ENCODE peak calls at places on chromosomes 1 and 21, in nine cellular contexts. One of them, this sample, is unnamed.

GRCh38 chr1:17207966-17208418 is 3.1 kb downstream of the PADI1 start:
- DNase-seq in lung microvascular endothelial cell: peak
- DNase-seq in T-helper 1 cell: no peak
- DNase-seq in left cardiac atrium: no peak
- DNase-seq in activated T-helper 1 cell treated with anti-CD3 and anti-CD28 coated beads, Interleukin-12 subunit alpha, Interleukin-12 subunit beta, Interleukin-2, Interleukin-4 antibody, amounts not matched to agents 30 ng/mL and 10 ng/mL and 1 ng/mL, durations not matched to agents 14 hours and 24 hours and 36 hours: peak
- DNase-seq in astrocyte of the spinal cord: peak
- DNase-seq in GDM1: no peak
- DNase-seq in AG08395: peak
- DNase-seq in activated CD8-positive, alpha-beta memory T cell treated with anti-CD3 and anti-CD28 coated beads, Interleukin-2, amount 50 U/mL, for 4 hours: peak
- DNase-seq in this sample: no peak

GRCh38 chr1:20723537-20724363 is 5.9 kb upstream of the KIF17 start:
- DNase-seq in lung microvascular endothelial cell: no peak
- DNase-seq in T-helper 1 cell: no peak
- DNase-seq in left cardiac atrium: no peak
- DNase-seq in activated T-helper 1 cell treated with anti-CD3 and anti-CD28 coated beads, Interleukin-12 subunit alpha, Interleukin-12 subunit beta, Interleukin-2, Interleukin-4 antibody, amounts not matched to agents 30 ng/mL and 10 ng/mL and 1 ng/mL, durations not matched to agents 14 hours and 24 hours and 36 hours: no peak
- DNase-seq in astrocyte of the spinal cord: no peak
- DNase-seq in GDM1: no peak
- DNase-seq in AG08395: no peak
- DNase-seq in activated CD8-positive, alpha-beta memory T cell treated with anti-CD3 and anti-CD28 coated beads, Interleukin-2, amount 50 U/mL, for 4 hours: no peak
- DNase-seq in this sample: peak

GRCh38 chr1:204592246-204592948 is 76.2 kb downstream of the MDM4 start:
- DNase-seq in lung microvascular endothelial cell: no peak
- DNase-seq in T-helper 1 cell: no peak
- DNase-seq in left cardiac atrium: no peak
- DNase-seq in activated T-helper 1 cell treated with anti-CD3 and anti-CD28 coated beads, Interleukin-12 subunit alpha, Interleukin-12 subunit beta, Interleukin-2, Interleukin-4 antibody, amounts not matched to agents 30 ng/mL and 10 ng/mL and 1 ng/mL, durations not matched to agents 14 hours and 24 hours and 36 hours: no peak
- DNase-seq in astrocyte of the spinal cord: no peak
- DNase-seq in GDM1: no peak
- DNase-seq in AG08395: no peak
- DNase-seq in activated CD8-positive, alpha-beta memory T cell treated with anti-CD3 and anti-CD28 coated beads, Interleukin-2, amount 50 U/mL, for 4 hours: no peak
- DNase-seq in this sample: no peak

GRCh38 chr21:35220301-35220700 is 171.2 kb upstream of the RUNX1 start:
- DNase-seq in lung microvascular endothelial cell: no peak
- DNase-seq in T-helper 1 cell: no peak
- DNase-seq in left cardiac atrium: no peak
- DNase-seq in activated T-helper 1 cell treated with anti-CD3 and anti-CD28 coated beads, Interleukin-12 subunit alpha, Interleukin-12 subunit beta, Interleukin-2, Interleukin-4 antibody, amounts not matched to agents 30 ng/mL and 10 ng/mL and 1 ng/mL, durations not matched to agents 14 hours and 24 hours and 36 hours: no peak
- DNase-seq in astrocyte of the spinal cord: no peak
- DNase-seq in GDM1: no peak
- DNase-seq in AG08395: no peak
- DNase-seq in activated CD8-positive, alpha-beta memory T cell treated with anti-CD3 and anti-CD28 coated beads, Interleukin-2, amount 50 U/mL, for 4 hours: no peak
- DNase-seq in this sample: no peak

GRCh38 chr1:87093286-87093685 is 178.9 kb downstream of the HS2ST1 start:
- DNase-seq in lung microvascular endothelial cell: peak
- DNase-seq in T-helper 1 cell: no peak
- DNase-seq in left cardiac atrium: no peak
- DNase-seq in activated T-helper 1 cell treated with anti-CD3 and anti-CD28 coated beads, Interleukin-12 subunit alpha, Interleukin-12 subunit beta, Interleukin-2, Interleukin-4 antibody, amounts not matched to agents 30 ng/mL and 10 ng/mL and 1 ng/mL, durations not matched to agents 14 hours and 24 hours and 36 hours: no peak
- DNase-seq in astrocyte of the spinal cord: no peak
- DNase-seq in GDM1: no peak
- DNase-seq in AG08395: no peak
- DNase-seq in activated CD8-positive, alpha-beta memory T cell treated with anti-CD3 and anti-CD28 coated beads, Interleukin-2, amount 50 U/mL, for 4 hours: no peak
- DNase-seq in this sample: no peak

GRCh38 chr1:77354996-77355395 is 73.2 kb downstream of the AK5 start:
- DNase-seq in lung microvascular endothelial cell: no peak
- DNase-seq in T-helper 1 cell: no peak
- DNase-seq in left cardiac atrium: no peak
- DNase-seq in activated T-helper 1 cell treated with anti-CD3 and anti-CD28 coated beads, Interleukin-12 subunit alpha, Interleukin-12 subunit beta, Interleukin-2, Interleukin-4 antibody, amounts not matched to agents 30 ng/mL and 10 ng/mL and 1 ng/mL, durations not matched to agents 14 hours and 24 hours and 36 hours: no peak
- DNase-seq in astrocyte of the spinal cord: no peak
- DNase-seq in GDM1: no peak
- DNase-seq in AG08395: no peak
- DNase-seq in activated CD8-positive, alpha-beta memory T cell treated with anti-CD3 and anti-CD28 coated beads, Interleukin-2, amount 50 U/mL, for 4 hours: no peak
- DNase-seq in this sample: no peak

GRCh38 chr1:186059311-186059710 is 315.7 kb downstream of the TPR start:
- DNase-seq in lung microvascular endothelial cell: no peak
- DNase-seq in T-helper 1 cell: no peak
- DNase-seq in left cardiac atrium: no peak
- DNase-seq in activated T-helper 1 cell treated with anti-CD3 and anti-CD28 coated beads, Interleukin-12 subunit alpha, Interleukin-12 subunit beta, Interleukin-2, Interleukin-4 antibody, amounts not matched to agents 30 ng/mL and 10 ng/mL and 1 ng/mL, durations not matched to agents 14 hours and 24 hours and 36 hours: no peak
- DNase-seq in astrocyte of the spinal cord: no peak
- DNase-seq in GDM1: no peak
- DNase-seq in AG08395: peak
- DNase-seq in activated CD8-positive, alpha-beta memory T cell treated with anti-CD3 and anti-CD28 coated beads, Interleukin-2, amount 50 U/mL, for 4 hours: no peak
- DNase-seq in this sample: no peak

GRCh38 chr1:219699870-219700269 is 87.0 kb upstream of the ZC3H11B start:
- DNase-seq in lung microvascular endothelial cell: no peak
- DNase-seq in T-helper 1 cell: no peak
- DNase-seq in left cardiac atrium: no peak
- DNase-seq in activated T-helper 1 cell treated with anti-CD3 and anti-CD28 coated beads, Interleukin-12 subunit alpha, Interleukin-12 subunit beta, Interleukin-2, Interleukin-4 antibody, amounts not matched to agents 30 ng/mL and 10 ng/mL and 1 ng/mL, durations not matched to agents 14 hours and 24 hours and 36 hours: no peak
- DNase-seq in astrocyte of the spinal cord: peak
- DNase-seq in GDM1: no peak
- DNase-seq in AG08395: no peak
- DNase-seq in activated CD8-positive, alpha-beta memory T cell treated with anti-CD3 and anti-CD28 coated beads, Interleukin-2, amount 50 U/mL, for 4 hours: no peak
- DNase-seq in this sample: no peak

GRCh38 chr1:93678966-93679480 is 2.6 kb downstream of the BCAR3 start:
- DNase-seq in lung microvascular endothelial cell: peak
- DNase-seq in T-helper 1 cell: no peak
- DNase-seq in left cardiac atrium: no peak
- DNase-seq in activated T-helper 1 cell treated with anti-CD3 and anti-CD28 coated beads, Interleukin-12 subunit alpha, Interleukin-12 subunit beta, Interleukin-2, Interleukin-4 antibody, amounts not matched to agents 30 ng/mL and 10 ng/mL and 1 ng/mL, durations not matched to agents 14 hours and 24 hours and 36 hours: no peak
- DNase-seq in astrocyte of the spinal cord: no peak
- DNase-seq in GDM1: no peak
- DNase-seq in AG08395: no peak
- DNase-seq in activated CD8-positive, alpha-beta memory T cell treated with anti-CD3 and anti-CD28 coated beads, Interleukin-2, amount 50 U/mL, for 4 hours: no peak
- DNase-seq in this sample: no peak

GRCh38 chr1:114482585-114482984 is 28.4 kb downstream of the TRIM33 start:
- DNase-seq in lung microvascular endothelial cell: no peak
- DNase-seq in T-helper 1 cell: peak
- DNase-seq in left cardiac atrium: no peak
- DNase-seq in activated T-helper 1 cell treated with anti-CD3 and anti-CD28 coated beads, Interleukin-12 subunit alpha, Interleukin-12 subunit beta, Interleukin-2, Interleukin-4 antibody, amounts not matched to agents 30 ng/mL and 10 ng/mL and 1 ng/mL, durations not matched to agents 14 hours and 24 hours and 36 hours: no peak
- DNase-seq in astrocyte of the spinal cord: no peak
- DNase-seq in GDM1: peak
- DNase-seq in AG08395: no peak
- DNase-seq in activated CD8-positive, alpha-beta memory T cell treated with anti-CD3 and anti-CD28 coated beads, Interleukin-2, amount 50 U/mL, for 4 hours: no peak
- DNase-seq in this sample: no peak

GRCh38 chr1:71566413-71566812 is 485.6 kb upstream of the ZRANB2 start:
- DNase-seq in lung microvascular endothelial cell: no peak
- DNase-seq in T-helper 1 cell: no peak
- DNase-seq in left cardiac atrium: no peak
- DNase-seq in activated T-helper 1 cell treated with anti-CD3 and anti-CD28 coated beads, Interleukin-12 subunit alpha, Interleukin-12 subunit beta, Interleukin-2, Interleukin-4 antibody, amounts not matched to agents 30 ng/mL and 10 ng/mL and 1 ng/mL, durations not matched to agents 14 hours and 24 hours and 36 hours: no peak
- DNase-seq in astrocyte of the spinal cord: no peak
- DNase-seq in GDM1: no peak
- DNase-seq in AG08395: no peak
- DNase-seq in activated CD8-positive, alpha-beta memory T cell treated with anti-CD3 and anti-CD28 coated beads, Interleukin-2, amount 50 U/mL, for 4 hours: no peak
- DNase-seq in this sample: no peak

GRCh38 chr1:67126111-67126746 is 8.5 kb downstream of the C1orf141 start:
- DNase-seq in lung microvascular endothelial cell: peak
- DNase-seq in T-helper 1 cell: no peak
- DNase-seq in left cardiac atrium: no peak
- DNase-seq in activated T-helper 1 cell treated with anti-CD3 and anti-CD28 coated beads, Interleukin-12 subunit alpha, Interleukin-12 subunit beta, Interleukin-2, Interleukin-4 antibody, amounts not matched to agents 30 ng/mL and 10 ng/mL and 1 ng/mL, durations not matched to agents 14 hours and 24 hours and 36 hours: no peak
- DNase-seq in astrocyte of the spinal cord: no peak
- DNase-seq in GDM1: no peak
- DNase-seq in AG08395: peak
- DNase-seq in activated CD8-positive, alpha-beta memory T cell treated with anti-CD3 and anti-CD28 coated beads, Interleukin-2, amount 50 U/mL, for 4 hours: no peak
- DNase-seq in this sample: no peak

GRCh38 chr1:24896176-24896575 is 33.9 kb downstream of the RUNX3 start:
- DNase-seq in lung microvascular endothelial cell: no peak
- DNase-seq in T-helper 1 cell: no peak
- DNase-seq in left cardiac atrium: no peak
- DNase-seq in activated T-helper 1 cell treated with anti-CD3 and anti-CD28 coated beads, Interleukin-12 subunit alpha, Interleukin-12 subunit beta, Interleukin-2, Interleukin-4 antibody, amounts not matched to agents 30 ng/mL and 10 ng/mL and 1 ng/mL, durations not matched to agents 14 hours and 24 hours and 36 hours: no peak
- DNase-seq in astrocyte of the spinal cord: no peak
- DNase-seq in GDM1: no peak
- DNase-seq in AG08395: no peak
- DNase-seq in activated CD8-positive, alpha-beta memory T cell treated with anti-CD3 and anti-CD28 coated beads, Interleukin-2, amount 50 U/mL, for 4 hours: no peak
- DNase-seq in this sample: no peak

GRCh38 chr1:117366982-117367768 is at the start of gene MAN1A2:
- DNase-seq in lung microvascular endothelial cell: peak
- DNase-seq in T-helper 1 cell: peak
- DNase-seq in left cardiac atrium: peak
- DNase-seq in activated T-helper 1 cell treated with anti-CD3 and anti-CD28 coated beads, Interleukin-12 subunit alpha, Interleukin-12 subunit beta, Interleukin-2, Interleukin-4 antibody, amounts not matched to agents 30 ng/mL and 10 ng/mL and 1 ng/mL, durations not matched to agents 14 hours and 24 hours and 36 hours: peak
- DNase-seq in astrocyte of the spinal cord: peak
- DNase-seq in GDM1: peak
- DNase-seq in AG08395: peak
- DNase-seq in activated CD8-positive, alpha-beta memory T cell treated with anti-CD3 and anti-CD28 coated beads, Interleukin-2, amount 50 U/mL, for 4 hours: peak
- DNase-seq in this sample: peak

GRCh38 chr1:246297314-246298273 is 209.5 kb downstream of the SMYD3 start:
- DNase-seq in lung microvascular endothelial cell: peak
- DNase-seq in T-helper 1 cell: no peak
- DNase-seq in left cardiac atrium: no peak
- DNase-seq in activated T-helper 1 cell treated with anti-CD3 and anti-CD28 coated beads, Interleukin-12 subunit alpha, Interleukin-12 subunit beta, Interleukin-2, Interleukin-4 antibody, amounts not matched to agents 30 ng/mL and 10 ng/mL and 1 ng/mL, durations not matched to agents 14 hours and 24 hours and 36 hours: no peak
- DNase-seq in astrocyte of the spinal cord: no peak
- DNase-seq in GDM1: no peak
- DNase-seq in AG08395: no peak
- DNase-seq in activated CD8-positive, alpha-beta memory T cell treated with anti-CD3 and anti-CD28 coated beads, Interleukin-2, amount 50 U/mL, for 4 hours: no peak
- DNase-seq in this sample: no peak

GRCh38 chr1:87684786-87685185 is 356.1 kb downstream of the LMO4 start:
- DNase-seq in lung microvascular endothelial cell: peak
- DNase-seq in T-helper 1 cell: no peak
- DNase-seq in left cardiac atrium: no peak
- DNase-seq in activated T-helper 1 cell treated with anti-CD3 and anti-CD28 coated beads, Interleukin-12 subunit alpha, Interleukin-12 subunit beta, Interleukin-2, Interleukin-4 antibody, amounts not matched to agents 30 ng/mL and 10 ng/mL and 1 ng/mL, durations not matched to agents 14 hours and 24 hours and 36 hours: no peak
- DNase-seq in astrocyte of the spinal cord: peak
- DNase-seq in GDM1: no peak
- DNase-seq in AG08395: no peak
- DNase-seq in activated CD8-positive, alpha-beta memory T cell treated with anti-CD3 and anti-CD28 coated beads, Interleukin-2, amount 50 U/mL, for 4 hours: no peak
- DNase-seq in this sample: no peak

GRCh38 chr1:161439280-161440232 is 65.7 kb upstream of the FCGR2A start:
- DNase-seq in lung microvascular endothelial cell: peak
- DNase-seq in T-helper 1 cell: no peak
- DNase-seq in left cardiac atrium: peak
- DNase-seq in activated T-helper 1 cell treated with anti-CD3 and anti-CD28 coated beads, Interleukin-12 subunit alpha, Interleukin-12 subunit beta, Interleukin-2, Interleukin-4 antibody, amounts not matched to agents 30 ng/mL and 10 ng/mL and 1 ng/mL, durations not matched to agents 14 hours and 24 hours and 36 hours: peak
- DNase-seq in astrocyte of the spinal cord: peak
- DNase-seq in GDM1: no peak
- DNase-seq in AG08395: no peak
- DNase-seq in activated CD8-positive, alpha-beta memory T cell treated with anti-CD3 and anti-CD28 coated beads, Interleukin-2, amount 50 U/mL, for 4 hours: peak
- DNase-seq in this sample: no peak

GRCh38 chr1:151991663-151992344 is 1.9 kb downstream of the S100A10 start:
- DNase-seq in lung microvascular endothelial cell: peak
- DNase-seq in T-helper 1 cell: no peak
- DNase-seq in left cardiac atrium: no peak
- DNase-seq in activated T-helper 1 cell treated with anti-CD3 and anti-CD28 coated beads, Interleukin-12 subunit alpha, Interleukin-12 subunit beta, Interleukin-2, Interleukin-4 antibody, amounts not matched to agents 30 ng/mL and 10 ng/mL and 1 ng/mL, durations not matched to agents 14 hours and 24 hours and 36 hours: no peak
- DNase-seq in astrocyte of the spinal cord: no peak
- DNase-seq in GDM1: no peak
- DNase-seq in AG08395: no peak
- DNase-seq in activated CD8-positive, alpha-beta memory T cell treated with anti-CD3 and anti-CD28 coated beads, Interleukin-2, amount 50 U/mL, for 4 hours: no peak
- DNase-seq in this sample: no peak

GRCh38 chr1:10918531-10918930 is 93.9 kb upstream of the TARDBP start:
- DNase-seq in lung microvascular endothelial cell: no peak
- DNase-seq in T-helper 1 cell: no peak
- DNase-seq in left cardiac atrium: no peak
- DNase-seq in activated T-helper 1 cell treated with anti-CD3 and anti-CD28 coated beads, Interleukin-12 subunit alpha, Interleukin-12 subunit beta, Interleukin-2, Interleukin-4 antibody, amounts not matched to agents 30 ng/mL and 10 ng/mL and 1 ng/mL, durations not matched to agents 14 hours and 24 hours and 36 hours: no peak
- DNase-seq in astrocyte of the spinal cord: peak
- DNase-seq in GDM1: no peak
- DNase-seq in AG08395: peak
- DNase-seq in activated CD8-positive, alpha-beta memory T cell treated with anti-CD3 and anti-CD28 coated beads, Interleukin-2, amount 50 U/mL, for 4 hours: no peak
- DNase-seq in this sample: no peak

GRCh38 chr1:41621791-41622190 is 137.3 kb upstream of the EDN2 start:
- DNase-seq in lung microvascular endothelial cell: no peak
- DNase-seq in T-helper 1 cell: no peak
- DNase-seq in left cardiac atrium: no peak
- DNase-seq in activated T-helper 1 cell treated with anti-CD3 and anti-CD28 coated beads, Interleukin-12 subunit alpha, Interleukin-12 subunit beta, Interleukin-2, Interleukin-4 antibody, amounts not matched to agents 30 ng/mL and 10 ng/mL and 1 ng/mL, durations not matched to agents 14 hours and 24 hours and 36 hours: no peak
- DNase-seq in astrocyte of the spinal cord: no peak
- DNase-seq in GDM1: no peak
- DNase-seq in AG08395: no peak
- DNase-seq in activated CD8-positive, alpha-beta memory T cell treated with anti-CD3 and anti-CD28 coated beads, Interleukin-2, amount 50 U/mL, for 4 hours: no peak
- DNase-seq in this sample: no peak

GRCh38 chr1:22184892-22185612 is 42.2 kb upstream of the WNT4 start:
- DNase-seq in lung microvascular endothelial cell: peak
- DNase-seq in T-helper 1 cell: no peak
- DNase-seq in left cardiac atrium: no peak
- DNase-seq in activated T-helper 1 cell treated with anti-CD3 and anti-CD28 coated beads, Interleukin-12 subunit alpha, Interleukin-12 subunit beta, Interleukin-2, Interleukin-4 antibody, amounts not matched to agents 30 ng/mL and 10 ng/mL and 1 ng/mL, durations not matched to agents 14 hours and 24 hours and 36 hours: no peak
- DNase-seq in astrocyte of the spinal cord: peak
- DNase-seq in GDM1: no peak
- DNase-seq in AG08395: no peak
- DNase-seq in activated CD8-positive, alpha-beta memory T cell treated with anti-CD3 and anti-CD28 coated beads, Interleukin-2, amount 50 U/mL, for 4 hours: no peak
- DNase-seq in this sample: no peak

GRCh38 chr1:11071463-11072215 is 11.8 kb upstream of the SRM start:
- DNase-seq in lung microvascular endothelial cell: no peak
- DNase-seq in T-helper 1 cell: no peak
- DNase-seq in left cardiac atrium: no peak
- DNase-seq in activated T-helper 1 cell treated with anti-CD3 and anti-CD28 coated beads, Interleukin-12 subunit alpha, Interleukin-12 subunit beta, Interleukin-2, Interleukin-4 antibody, amounts not matched to agents 30 ng/mL and 10 ng/mL and 1 ng/mL, durations not matched to agents 14 hours and 24 hours and 36 hours: no peak
- DNase-seq in astrocyte of the spinal cord: no peak
- DNase-seq in GDM1: no peak
- DNase-seq in AG08395: no peak
- DNase-seq in activated CD8-positive, alpha-beta memory T cell treated with anti-CD3 and anti-CD28 coated beads, Interleukin-2, amount 50 U/mL, for 4 hours: no peak
- DNase-seq in this sample: no peak

GRCh38 chr1:240967070-240967724 is 355.2 kb upstream of the GREM2 start:
- DNase-seq in lung microvascular endothelial cell: peak
- DNase-seq in T-helper 1 cell: no peak
- DNase-seq in left cardiac atrium: no peak
- DNase-seq in activated T-helper 1 cell treated with anti-CD3 and anti-CD28 coated beads, Interleukin-12 subunit alpha, Interleukin-12 subunit beta, Interleukin-2, Interleukin-4 antibody, amounts not matched to agents 30 ng/mL and 10 ng/mL and 1 ng/mL, durations not matched to agents 14 hours and 24 hours and 36 hours: no peak
- DNase-seq in astrocyte of the spinal cord: peak
- DNase-seq in GDM1: no peak
- DNase-seq in AG08395: peak
- DNase-seq in activated CD8-positive, alpha-beta memory T cell treated with anti-CD3 and anti-CD28 coated beads, Interleukin-2, amount 50 U/mL, for 4 hours: no peak
- DNase-seq in this sample: no peak

GRCh38 chr21:34702341-34702807 is 33.6 kb downstream of the CLIC6 start:
- DNase-seq in lung microvascular endothelial cell: no peak
- DNase-seq in T-helper 1 cell: no peak
- DNase-seq in left cardiac atrium: peak
- DNase-seq in activated T-helper 1 cell treated with anti-CD3 and anti-CD28 coated beads, Interleukin-12 subunit alpha, Interleukin-12 subunit beta, Interleukin-2, Interleukin-4 antibody, amounts not matched to agents 30 ng/mL and 10 ng/mL and 1 ng/mL, durations not matched to agents 14 hours and 24 hours and 36 hours: no peak
- DNase-seq in astrocyte of the spinal cord: no peak
- DNase-seq in GDM1: no peak
- DNase-seq in AG08395: peak
- DNase-seq in activated CD8-positive, alpha-beta memory T cell treated with anti-CD3 and anti-CD28 coated beads, Interleukin-2, amount 50 U/mL, for 4 hours: no peak
- DNase-seq in this sample: no peak

GRCh38 chr1:36561365-36561731 is 78.6 kb upstream of the CSF3R start:
- DNase-seq in lung microvascular endothelial cell: no peak
- DNase-seq in T-helper 1 cell: no peak
- DNase-seq in left cardiac atrium: no peak
- DNase-seq in activated T-helper 1 cell treated with anti-CD3 and anti-CD28 coated beads, Interleukin-12 subunit alpha, Interleukin-12 subunit beta, Interleukin-2, Interleukin-4 antibody, amounts not matched to agents 30 ng/mL and 10 ng/mL and 1 ng/mL, durations not matched to agents 14 hours and 24 hours and 36 hours: no peak
- DNase-seq in astrocyte of the spinal cord: no peak
- DNase-seq in GDM1: no peak
- DNase-seq in AG08395: no peak
- DNase-seq in activated CD8-positive, alpha-beta memory T cell treated with anti-CD3 and anti-CD28 coated beads, Interleukin-2, amount 50 U/mL, for 4 hours: no peak
- DNase-seq in this sample: no peak

GRCh38 chr1:108503062-108503740 is 53.1 kb downstream of the NBPF6 start:
- DNase-seq in lung microvascular endothelial cell: peak
- DNase-seq in T-helper 1 cell: no peak
- DNase-seq in left cardiac atrium: no peak
- DNase-seq in activated T-helper 1 cell treated with anti-CD3 and anti-CD28 coated beads, Interleukin-12 subunit alpha, Interleukin-12 subunit beta, Interleukin-2, Interleukin-4 antibody, amounts not matched to agents 30 ng/mL and 10 ng/mL and 1 ng/mL, durations not matched to agents 14 hours and 24 hours and 36 hours: no peak
- DNase-seq in astrocyte of the spinal cord: peak
- DNase-seq in GDM1: no peak
- DNase-seq in AG08395: peak
- DNase-seq in activated CD8-positive, alpha-beta memory T cell treated with anti-CD3 and anti-CD28 coated beads, Interleukin-2, amount 50 U/mL, for 4 hours: no peak
- DNase-seq in this sample: no peak

GRCh38 chr1:29671957-29672356 is 435.6 kb downstream of the PTPRU start:
- DNase-seq in lung microvascular endothelial cell: no peak
- DNase-seq in T-helper 1 cell: no peak
- DNase-seq in left cardiac atrium: no peak
- DNase-seq in activated T-helper 1 cell treated with anti-CD3 and anti-CD28 coated beads, Interleukin-12 subunit alpha, Interleukin-12 subunit beta, Interleukin-2, Interleukin-4 antibody, amounts not matched to agents 30 ng/mL and 10 ng/mL and 1 ng/mL, durations not matched to agents 14 hours and 24 hours and 36 hours: no peak
- DNase-seq in astrocyte of the spinal cord: no peak
- DNase-seq in GDM1: no peak
- DNase-seq in AG08395: no peak
- DNase-seq in activated CD8-positive, alpha-beta memory T cell treated with anti-CD3 and anti-CD28 coated beads, Interleukin-2, amount 50 U/mL, for 4 hours: no peak
- DNase-seq in this sample: no peak

GRCh38 chr1:60160141-60160540 is 86.6 kb upstream of the C1orf87 start:
- DNase-seq in lung microvascular endothelial cell: no peak
- DNase-seq in T-helper 1 cell: no peak
- DNase-seq in left cardiac atrium: no peak
- DNase-seq in activated T-helper 1 cell treated with anti-CD3 and anti-CD28 coated beads, Interleukin-12 subunit alpha, Interleukin-12 subunit beta, Interleukin-2, Interleukin-4 antibody, amounts not matched to agents 30 ng/mL and 10 ng/mL and 1 ng/mL, durations not matched to agents 14 hours and 24 hours and 36 hours: no peak
- DNase-seq in astrocyte of the spinal cord: peak
- DNase-seq in GDM1: no peak
- DNase-seq in AG08395: peak
- DNase-seq in activated CD8-positive, alpha-beta memory T cell treated with anti-CD3 and anti-CD28 coated beads, Interleukin-2, amount 50 U/mL, for 4 hours: no peak
- DNase-seq in this sample: no peak

GRCh38 chr1:182806015-182806678 is 16.6 kb downstream of the NPL start:
- DNase-seq in lung microvascular endothelial cell: no peak
- DNase-seq in T-helper 1 cell: no peak
- DNase-seq in left cardiac atrium: no peak
- DNase-seq in activated T-helper 1 cell treated with anti-CD3 and anti-CD28 coated beads, Interleukin-12 subunit alpha, Interleukin-12 subunit beta, Interleukin-2, Interleukin-4 antibody, amounts not matched to agents 30 ng/mL and 10 ng/mL and 1 ng/mL, durations not matched to agents 14 hours and 24 hours and 36 hours: no peak
- DNase-seq in astrocyte of the spinal cord: no peak
- DNase-seq in GDM1: no peak
- DNase-seq in AG08395: no peak
- DNase-seq in activated CD8-positive, alpha-beta memory T cell treated with anti-CD3 and anti-CD28 coated beads, Interleukin-2, amount 50 U/mL, for 4 hours: no peak
- DNase-seq in this sample: no peak

GRCh38 chr1:164823486-164824279 is 264.7 kb downstream of the PBX1 start:
- DNase-seq in lung microvascular endothelial cell: no peak
- DNase-seq in T-helper 1 cell: no peak
- DNase-seq in left cardiac atrium: no peak
- DNase-seq in activated T-helper 1 cell treated with anti-CD3 and anti-CD28 coated beads, Interleukin-12 subunit alpha, Interleukin-12 subunit beta, Interleukin-2, Interleukin-4 antibody, amounts not matched to agents 30 ng/mL and 10 ng/mL and 1 ng/mL, durations not matched to agents 14 hours and 24 hours and 36 hours: no peak
- DNase-seq in astrocyte of the spinal cord: peak
- DNase-seq in GDM1: no peak
- DNase-seq in AG08395: peak
- DNase-seq in activated CD8-positive, alpha-beta memory T cell treated with anti-CD3 and anti-CD28 coated beads, Interleukin-2, amount 50 U/mL, for 4 hours: no peak
- DNase-seq in this sample: no peak